ENCODE peak calls at places on chromosomes 4 and X, in five cellular contexts. One of them, this sample, is unnamed.

GRCh38 chr4:113436360-113436759 is 325.2 kb downstream of the CAMK2D start:
- DNase-seq in GM12878: no peak
- DNase-seq in right atrium auricular region: no peak
- DNase-seq in astrocyte of the cerebellum: peak; percentile 56
- DNase-seq in upper lobe of right lung: no peak
- DNase-seq in this sample: no peak

GRCh38 chrX:123976671-123977316 is 15.3 kb downstream of the STAG2 start:
- DNase-seq in GM12878: no peak
- DNase-seq in right atrium auricular region: no peak
- DNase-seq in astrocyte of the cerebellum: no peak
- DNase-seq in upper lobe of right lung: no peak
- DNase-seq in this sample: no peak

GRCh38 chrX:125436855-125437254 is 117.2 kb downstream of the TEX13C start:
- DNase-seq in GM12878: no peak
- DNase-seq in right atrium auricular region: no peak
- DNase-seq in astrocyte of the cerebellum: no peak
- DNase-seq in upper lobe of right lung: no peak
- DNase-seq in this sample: peak; percentile 37

GRCh38 chr4:72366601-72367000 is 202.4 kb downstream of the ADAMTS3 start:
- DNase-seq in GM12878: no peak
- DNase-seq in right atrium auricular region: no peak
- DNase-seq in astrocyte of the cerebellum: no peak
- DNase-seq in upper lobe of right lung: no peak
- DNase-seq in this sample: no peak

GRCh38 chr4:5821665-5822358 is 71.1 kb downstream of the CRMP1 start:
- DNase-seq in GM12878: no peak
- DNase-seq in right atrium auricular region: no peak
- DNase-seq in astrocyte of the cerebellum: no peak
- DNase-seq in upper lobe of right lung: no peak
- DNase-seq in this sample: no peak

GRCh38 chrX:133935096-133935495 is 50.3 kb downstream of the GPC3 start:
- DNase-seq in GM12878: no peak
- DNase-seq in right atrium auricular region: no peak
- DNase-seq in astrocyte of the cerebellum: no peak
- DNase-seq in upper lobe of right lung: no peak
- DNase-seq in this sample: no peak

GRCh38 chrX:51336584-51336983 is 4.0 kb downstream of the NUDT10 start:
- DNase-seq in GM12878: no peak
- DNase-seq in right atrium auricular region: no peak
- DNase-seq in astrocyte of the cerebellum: no peak
- DNase-seq in upper lobe of right lung: no peak
- DNase-seq in this sample: no peak

GRCh38 chrX:34875204-34875603 is 67.4 kb upstream of the FAM47B start:
- DNase-seq in GM12878: no peak
- DNase-seq in right atrium auricular region: no peak
- DNase-seq in astrocyte of the cerebellum: peak; percentile 18
- DNase-seq in upper lobe of right lung: no peak
- DNase-seq in this sample: peak; percentile 66

GRCh38 chr4:5365071-5366008 is 314.1 kb downstream of the STK32B start:
- DNase-seq in GM12878: peak; percentile 7
- DNase-seq in right atrium auricular region: no peak
- DNase-seq in astrocyte of the cerebellum: no peak
- DNase-seq in upper lobe of right lung: no peak
- DNase-seq in this sample: peak; percentile 69

GRCh38 chr4:14918336-14918735 is 83.9 kb upstream of the CPEB2 start:
- DNase-seq in GM12878: no peak
- DNase-seq in right atrium auricular region: no peak
- DNase-seq in astrocyte of the cerebellum: no peak
- DNase-seq in upper lobe of right lung: no peak
- DNase-seq in this sample: no peak

GRCh38 chrX:68571292-68572256 is 72.7 kb downstream of the YIPF6 start:
- DNase-seq in GM12878: peak; percentile 39
- DNase-seq in right atrium auricular region: no peak
- DNase-seq in astrocyte of the cerebellum: no peak
- DNase-seq in upper lobe of right lung: no peak
- DNase-seq in this sample: no peak

GRCh38 chr4:76198411-76199237 is 15.0 kb downstream of the SCARB2 start:
- DNase-seq in GM12878: peak; percentile 87
- DNase-seq in right atrium auricular region: no peak
- DNase-seq in astrocyte of the cerebellum: peak; percentile 62
- DNase-seq in upper lobe of right lung: no peak
- DNase-seq in this sample: peak; percentile 74

GRCh38 chr4:3111461-3111860 is 37.0 kb downstream of the HTT start:
- DNase-seq in GM12878: no peak
- DNase-seq in right atrium auricular region: no peak
- DNase-seq in astrocyte of the cerebellum: no peak
- DNase-seq in upper lobe of right lung: no peak
- DNase-seq in this sample: no peak

GRCh38 chr4:87058272-87059073 is 123.7 kb downstream of the AFF1 start:
- DNase-seq in GM12878: no peak
- DNase-seq in right atrium auricular region: no peak
- DNase-seq in astrocyte of the cerebellum: no peak
- DNase-seq in upper lobe of right lung: peak; percentile 71
- DNase-seq in this sample: no peak

GRCh38 chrX:19721726-19722370 is 165.6 kb downstream of the SH3KBP1 start:
- DNase-seq in GM12878: no peak
- DNase-seq in right atrium auricular region: no peak
- DNase-seq in astrocyte of the cerebellum: no peak
- DNase-seq in upper lobe of right lung: peak; percentile 64
- DNase-seq in this sample: no peak

GRCh38 chr4:138911903-138912713 is 103.5 kb upstream of the NOCT start:
- DNase-seq in GM12878: no peak
- DNase-seq in right atrium auricular region: no peak
- DNase-seq in astrocyte of the cerebellum: no peak
- DNase-seq in upper lobe of right lung: peak; percentile 67
- DNase-seq in this sample: peak; percentile 61

GRCh38 chr4:105350859-105351494 is 122.9 kb downstream of the PPA2 start:
- DNase-seq in GM12878: no peak
- DNase-seq in right atrium auricular region: no peak
- DNase-seq in astrocyte of the cerebellum: peak; percentile 51
- DNase-seq in upper lobe of right lung: no peak
- DNase-seq in this sample: no peak

GRCh38 chrX:42783456-42783855 is 5.5 kb upstream of the PPP1R2C start:
- DNase-seq in GM12878: no peak
- DNase-seq in right atrium auricular region: no peak
- DNase-seq in astrocyte of the cerebellum: no peak
- DNase-seq in upper lobe of right lung: no peak
- DNase-seq in this sample: no peak

GRCh38 chrX:45710081-45710801 is 509.6 kb upstream of the DIPK2B start:
- DNase-seq in GM12878: peak; percentile 69
- DNase-seq in right atrium auricular region: no peak
- DNase-seq in astrocyte of the cerebellum: peak; percentile 82
- DNase-seq in upper lobe of right lung: no peak
- DNase-seq in this sample: no peak

GRCh38 chrX:50813843-50814661 is at the start of gene SHROOM4:
- DNase-seq in GM12878: no peak
- DNase-seq in right atrium auricular region: peak; percentile 59
- DNase-seq in astrocyte of the cerebellum: no peak
- DNase-seq in upper lobe of right lung: peak; percentile 82
- DNase-seq in this sample: no peak

GRCh38 chrX:12771445-12772069 is 19.7 kb upstream of the PRPS2 start:
- DNase-seq in GM12878: peak; percentile 20
- DNase-seq in right atrium auricular region: no peak
- DNase-seq in astrocyte of the cerebellum: no peak
- DNase-seq in upper lobe of right lung: peak; percentile 76
- DNase-seq in this sample: no peak

GRCh38 chrX:38898261-38898660 is 97.0 kb downstream of the MID1IP1 start:
- DNase-seq in GM12878: no peak
- DNase-seq in right atrium auricular region: no peak
- DNase-seq in astrocyte of the cerebellum: no peak
- DNase-seq in upper lobe of right lung: no peak
- DNase-seq in this sample: no peak

GRCh38 chr4:85970535-85970934 is 389.3 kb downstream of the MAPK10 start:
- DNase-seq in GM12878: no peak
- DNase-seq in right atrium auricular region: no peak
- DNase-seq in astrocyte of the cerebellum: no peak
- DNase-seq in upper lobe of right lung: no peak
- DNase-seq in this sample: no peak

GRCh38 chrX:115233497-115234219 is at the start of gene LRCH2:
- DNase-seq in GM12878: no peak
- DNase-seq in right atrium auricular region: no peak
- DNase-seq in astrocyte of the cerebellum: peak; percentile 19
- DNase-seq in upper lobe of right lung: peak; percentile 68
- DNase-seq in this sample: no peak

GRCh38 chr4:101211146-101211553 is 136.2 kb downstream of the PPP3CA start:
- DNase-seq in GM12878: no peak
- DNase-seq in right atrium auricular region: no peak
- DNase-seq in astrocyte of the cerebellum: no peak
- DNase-seq in upper lobe of right lung: no peak
- DNase-seq in this sample: no peak

GRCh38 chr4:121562833-121563232 is 133.9 kb downstream of the ANXA5 start:
- DNase-seq in GM12878: no peak
- DNase-seq in right atrium auricular region: no peak
- DNase-seq in astrocyte of the cerebellum: no peak
- DNase-seq in upper lobe of right lung: no peak
- DNase-seq in this sample: no peak

GRCh38 chr4:4308800-4309441 is 18.9 kb downstream of the ZBTB49 start:
- DNase-seq in GM12878: no peak
- DNase-seq in right atrium auricular region: no peak
- DNase-seq in astrocyte of the cerebellum: peak; percentile 18
- DNase-seq in upper lobe of right lung: no peak
- DNase-seq in this sample: no peak

This sample was measured in NCI-H774.